ENCODE peak calls at places on chromosomes 6 and 20, in four cellular contexts. Y is HepG2, L is K562, K is GM12878. N is an unnamed sample.

GRCh38 chr20:8918145-8918544 is 150.7 kb upstream of the PLCB4 start:
- DNase-seq in L (no peak), K (no peak), Y (no peak), N (no peak)

GRCh38 chr6:138499303-138499991 is at the start of gene NHSL1:
- DNase-seq in K (peak), Y (peak), L (no peak), N (peak)

GRCh38 chr6:128521302-128521632 is 868 bp upstream of the PTPRK start:
- DNase-seq in K (no peak), L (no peak), Y (no peak), N (no peak)

GRCh38 chr6:54173084-54173483 is 61.8 kb downstream of the MLIP start:
- DNase-seq in Y (no peak), K (no peak), L (no peak), N (no peak)

GRCh38 chr20:59628171-59628570 is 23.8 kb downstream of the PHACTR3 start:
- DNase-seq in K (no peak), L (no peak), Y (no peak), N (no peak)

GRCh38 chr20:39850236-39850635 is 838.8 kb downstream of the MAFB start:
- DNase-seq in L (no peak), K (no peak), Y (no peak), N (no peak)

GRCh38 chr6:36692861-36693702 is 4.5 kb upstream of the RAB44 start:
- DNase-seq in K (no peak), Y (no peak), L (no peak), N (no peak)

GRCh38 chr6:82924799-82925535 is 140.7 kb downstream of the UBE3D start:
- DNase-seq in K (no peak), Y (no peak), L (no peak), N (peak)

GRCh38 chr6:3820563-3820962 is 28.6 kb upstream of the FAM50B start:
- DNase-seq in L (no peak), K (no peak), Y (no peak), N (no peak)

GRCh38 chr20:20664795-20665194 is 47.6 kb downstream of the RALGAPA2 start:
- DNase-seq in K (no peak), L (no peak), Y (peak), N (no peak)

GRCh38 chr20:36573798-36574277 is 441 bp downstream of the TGIF2 start:
- DNase-seq in Y (peak), K (no peak), L (peak), N (no peak)

GRCh38 chr20:35328095-35328685 is 36.0 kb upstream of the FAM83C start:
- DNase-seq in L (no peak), K (no peak), Y (no peak), N (no peak)

GRCh38 chr6:34531580-34532201 is 24.4 kb downstream of the SPDEF start:
- DNase-seq in Y (no peak), L (peak), K (peak), N (peak)

GRCh38 chr6:121847806-121848522 is 412.5 kb downstream of the GJA1 start:
- DNase-seq in K (no peak), Y (no peak), L (no peak), N (no peak)

GRCh38 chr6:79466222-79466834 is 70.9 kb downstream of the LCA5 start:
- DNase-seq in Y (no peak), L (no peak), K (no peak), N (peak)

GRCh38 chr20:23132930-23133559 is 46.9 kb upstream of the CD93 start:
- DNase-seq in Y (no peak), K (no peak), L (peak), N (no peak)

GRCh38 chr6:53347250-53347920 is 1.4 kb downstream of the ELOVL5 start:
- DNase-seq in K (no peak), L (no peak), Y (no peak), N (peak)

GRCh38 chr6:113104546-113105325 is 752.4 kb upstream of the MARCKS start:
- DNase-seq in L (no peak), K (no peak), Y (no peak), N (no peak)

GRCh38 chr6:26183581-26184408 is 96.6 kb downstream of the HFE start:
- DNase-seq in L (no peak), K (peak), Y (no peak), N (peak)

GRCh38 chr6:12605888-12606345 is 110.7 kb upstream of the PHACTR1 start:
- DNase-seq in Y (peak), K (peak), L (peak), N (peak)

GRCh38 chr20:62368629-62369507 is 1.8 kb upstream of the LAMA5 start:
- DNase-seq in K (no peak), Y (peak), L (peak), N (peak)

GRCh38 chr6:74455786-74456185 is 750.1 kb downstream of the COL12A1 start:
- DNase-seq in K (no peak), L (no peak), Y (no peak), N (no peak)

GRCh38 chr6:132096245-132096644 is 145.1 kb upstream of the CCN2 start:
- DNase-seq in K (no peak), L (no peak), Y (peak), N (no peak)

GRCh38 chr6:158610319-158610968 is 34.1 kb downstream of the DYNLT1 start:
- DNase-seq in Y (no peak), L (no peak), K (no peak), N (no peak)

GRCh38 chr20:44282148-44282547 is 28.9 kb downstream of the FITM2 start:
- DNase-seq in L (no peak), Y (peak), K (no peak), N (no peak)

GRCh38 chr6:87283461-87283860 is 38.9 kb upstream of the SMIM8 start:
- DNase-seq in Y (no peak), K (no peak), L (no peak), N (no peak)

GRCh38 chr6:105633814-105634213 is 230.9 kb upstream of the PREP start:
- DNase-seq in K (no peak), Y (no peak), L (no peak), N (no peak)

GRCh38 chr6:75115501-75115900 is 90.4 kb downstream of the COL12A1 start:
- DNase-seq in K (no peak), Y (no peak), L (no peak), N (peak)

GRCh38 chr6:15675537-15676170 is 12.8 kb upstream of the DTNBP1 start:
- DNase-seq in K (no peak), Y (no peak), L (no peak), N (no peak)

GRCh38 chr6:28802417-28803336 is 121.1 kb downstream of the TRIM27 start:
- DNase-seq in Y (peak), K (no peak), L (peak), N (peak)

GRCh38 chr20:37392441-37393195 is 46.7 kb downstream of the SRC start:
- DNase-seq in K (no peak), Y (peak), L (peak), N (no peak)

GRCh38 chr6:16438677-16439615 is 200.6 kb downstream of the GMPR start:
- DNase-seq in K (peak), L (peak), Y (no peak), N (peak)

GRCh38 chr6:13068558-13069210 is 259.7 kb downstream of the TBC1D7 start:
- DNase-seq in L (no peak), K (no peak), Y (no peak), N (no peak)

GRCh38 chr6:163262080-163262479 is 152.4 kb upstream of the QKI start:
- DNase-seq in K (no peak), L (no peak), Y (no peak), N (no peak)

GRCh38 chr6:143232849-143233248 is 172.2 kb downstream of the AIG1 start:
- DNase-seq in L (peak), K (peak), Y (peak), N (peak)
- TF ChIP-seq MXI1 in L (no peak), K (no peak), Y (no peak), N (no peak)

DNA sequence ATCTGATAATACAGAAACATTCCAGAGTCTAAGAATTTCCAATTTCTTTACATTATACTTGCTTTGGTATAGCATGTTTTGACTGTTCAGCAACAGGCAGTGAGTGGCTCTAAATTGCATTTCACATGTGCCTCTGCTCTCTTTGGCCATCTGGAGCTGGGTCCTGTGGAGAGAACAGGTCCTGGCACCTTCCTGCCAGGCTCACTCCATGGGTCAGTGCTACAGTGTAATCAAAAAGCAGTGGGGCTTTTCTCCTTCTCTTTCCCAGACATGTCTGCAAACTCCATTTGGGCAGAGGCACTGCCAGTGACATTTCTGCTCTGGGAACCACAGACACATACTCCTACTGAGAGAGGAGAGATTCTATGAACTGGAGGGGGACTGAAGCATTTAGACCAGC is 68.2 kb upstream of the TRAF3IP2 start:
- DNase-seq in Y (no peak), K (no peak), L (no peak), N (no peak)
- TF ChIP-seq BHLHE40 in Y (no peak), K (no peak), L (no peak), N (no peak)

GRCh38 chr6:169161572-169162167 is 92.0 kb downstream of the THBS2 start:
- DNase-seq in L (no peak), K (no peak), Y (no peak), N (peak)

GRCh38 chr6:169164451-169164850 is 89.2 kb downstream of the THBS2 start:
- DNase-seq in Y (no peak), L (no peak), K (no peak), N (no peak)

GRCh38 chr6:169162249-169162967 is 91.2 kb downstream of the THBS2 start:
- DNase-seq in L (no peak), Y (no peak), K (no peak), N (no peak)

GRCh38 chr6:169165031-169165430 is 88.6 kb downstream of the THBS2 start:
- DNase-seq in L (no peak), Y (no peak), K (no peak), N (peak)

GRCh38 chr6:169162968-169163903 is 90.4 kb downstream of the THBS2 start:
- DNase-seq in Y (peak), L (no peak), K (no peak), N (peak)
- TF ChIP-seq USF2 in Y (no peak), L (no peak), K (no peak), N (no peak)

GRCh38 chr6:169283924-169284323 is 30.3 kb upstream of the THBS2 start:
- DNase-seq in Y (no peak), L (no peak), K (no peak), N (no peak)
- TF ChIP-seq MXI1 in Y (no peak), L (no peak), K (no peak), N (no peak)

DNA sequence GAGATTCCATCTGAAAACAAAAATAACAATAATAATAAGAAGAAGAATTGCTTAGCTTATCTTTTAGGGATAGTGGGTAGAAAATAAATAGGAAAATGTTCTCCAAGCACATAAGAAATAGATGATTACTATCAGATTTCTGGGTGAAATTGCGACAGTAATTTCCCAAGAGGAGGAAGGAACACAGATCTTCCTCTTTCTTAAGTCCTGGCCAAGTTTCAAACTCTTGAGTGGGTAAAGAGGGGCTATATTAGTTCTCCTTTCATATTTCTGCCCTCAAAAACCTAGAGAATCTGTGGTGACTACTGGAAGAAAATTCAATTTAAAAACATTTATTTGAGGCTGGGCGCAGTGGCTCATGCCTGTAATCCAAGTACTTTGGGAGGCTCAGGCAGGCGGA is 63.7 kb downstream of the PHACTR2 start:
- DNase-seq in L (no peak), K (no peak), Y (no peak), N (no peak)
- TF ChIP-seq BHLHE40 in L (no peak), K (no peak), Y (no peak), N (no peak)

DNA sequence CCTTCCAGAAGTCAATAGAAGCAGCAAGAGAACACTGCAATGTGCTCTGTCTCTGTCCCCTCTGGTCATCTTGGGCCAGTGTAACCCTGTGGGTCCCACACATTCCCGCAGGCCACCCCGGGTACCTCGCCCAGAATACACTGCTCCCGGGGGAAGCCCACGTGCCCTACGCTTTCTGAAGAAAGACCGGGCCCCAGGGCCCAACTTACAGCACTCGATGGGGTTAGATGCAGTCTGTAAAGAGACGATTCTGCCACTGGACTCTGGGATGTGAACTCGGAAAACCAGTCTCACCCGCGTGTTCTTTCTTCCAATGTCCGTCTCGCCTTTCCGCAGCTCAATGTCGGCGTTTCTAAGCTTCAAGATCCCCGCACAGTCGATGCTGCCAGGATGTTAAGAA is 68.7 kb downstream of the NFATC2 start:
- DNase-seq in Y (no peak), L (no peak), K (no peak), N (no peak)
- TF ChIP-seq USF2 in Y (no peak), L (no peak), K (no peak), N (no peak)

DNA sequence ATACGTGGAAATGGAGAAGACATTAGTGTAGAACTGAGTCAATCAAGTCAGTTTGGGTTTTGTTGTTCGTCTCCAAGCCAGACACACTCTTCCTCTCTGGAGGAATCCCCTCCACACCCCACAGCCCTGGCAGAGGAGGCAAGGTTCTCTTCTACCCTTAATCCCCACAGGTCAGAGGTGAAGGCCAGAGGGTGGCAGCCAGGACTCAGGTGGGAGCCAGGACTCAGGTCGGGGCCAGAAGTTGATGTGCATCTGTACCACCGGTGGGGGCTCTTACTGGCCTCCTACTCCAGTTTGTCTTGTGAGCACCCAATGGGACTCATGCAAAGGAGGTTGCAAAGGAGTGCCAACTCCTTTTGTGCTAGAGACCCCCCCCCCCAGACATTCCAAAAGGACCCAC is 126.4 kb downstream of the TBXT start:
- DNase-seq in K (no peak), L (no peak), Y (no peak), N (no peak)
- TF ChIP-seq MXI1 in K (no peak), L (no peak), Y (no peak), N (no peak)

GRCh38 chr6:125784365-125784764 is 6.4 kb upstream of the NCOA7 start:
- DNase-seq in K (no peak), Y (no peak), L (no peak), N (peak)
- TF ChIP-seq BHLHE40 in K (no peak), Y (no peak), L (no peak), N (no peak)

GRCh38 chr20:41360831-41361756 is 5.5 kb downstream of the EMILIN3 start:
- DNase-seq in L (no peak), Y (no peak), K (no peak), N (no peak)

GRCh38 chr20:41362748-41363140 is 3.9 kb downstream of the EMILIN3 start:
- DNase-seq in Y (no peak), K (no peak), L (no peak), N (no peak)

GRCh38 chr20:41363601-41364000 is 3.0 kb downstream of the EMILIN3 start:
- DNase-seq in L (no peak), Y (no peak), K (no peak), N (no peak)

GRCh38 chr20:41364236-41364855 is 2.3 kb downstream of the EMILIN3 start:
- DNase-seq in K (no peak), Y (no peak), L (no peak), N (no peak)

DNA sequence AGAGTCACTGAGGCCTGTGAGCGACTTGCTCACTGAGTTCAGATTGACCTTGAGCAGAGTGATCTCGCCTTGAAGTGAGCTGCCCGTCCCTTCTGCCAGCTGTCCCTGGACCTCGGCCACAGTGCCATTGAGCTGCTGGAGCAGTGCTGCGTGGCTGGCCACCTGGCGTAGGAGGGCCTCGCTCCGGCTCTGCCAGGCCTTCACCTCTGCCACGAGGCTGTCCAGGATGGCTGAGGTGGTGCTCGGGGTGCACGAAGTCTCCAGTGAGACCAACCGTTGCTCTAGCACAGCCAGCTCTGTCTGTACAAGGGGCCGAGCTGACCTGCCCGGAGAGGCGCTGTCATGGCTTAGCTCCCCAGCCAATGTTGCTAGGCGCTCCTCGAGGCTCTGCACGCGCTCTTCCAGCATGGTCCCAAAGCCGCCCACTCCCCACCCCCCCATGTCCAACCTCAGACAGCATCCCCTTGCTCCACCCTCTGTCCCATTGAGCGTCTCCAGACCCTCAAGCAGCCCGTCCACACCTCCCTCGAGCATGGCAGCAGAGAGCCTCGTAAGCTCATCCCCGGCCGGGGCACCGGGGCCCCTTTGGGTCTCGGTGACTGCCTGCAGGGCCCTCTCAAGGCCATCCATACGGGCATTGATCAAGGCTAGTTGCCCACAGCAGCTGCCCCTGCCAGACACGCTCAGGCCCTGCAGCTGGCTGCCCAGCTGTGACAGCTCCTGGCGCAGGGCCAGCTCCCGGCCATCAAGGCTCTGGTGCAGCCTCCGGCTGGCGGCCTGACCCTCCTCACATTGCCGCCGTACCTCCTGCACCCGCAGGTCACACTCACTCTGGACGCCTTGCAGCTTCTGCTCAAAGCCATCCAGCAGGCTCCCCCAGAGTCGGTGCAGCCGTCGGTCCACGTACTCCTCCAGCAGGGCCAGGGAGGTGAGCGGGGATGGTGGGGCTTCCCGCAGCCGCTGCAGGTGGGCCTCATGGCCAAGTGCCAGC is 4.6 kb downstream of the EMILIN3 start:
- DNase-seq in L (peak), K (no peak), Y (no peak), N (no peak)
- TF ChIP-seq USF2 in L (no peak), K (no peak), Y (no peak), N (no peak)

GRCh38 chr20:56187791-56188190 is 60.7 kb upstream of the MC3R start:
- DNase-seq in K (no peak), L (no peak), Y (peak), N (no peak)
- TF ChIP-seq MXI1 in K (no peak), L (no peak), Y (no peak), N (no peak)